ENCODE peak calls at places on chromosome 18, in eight cellular contexts. H is psoas muscle, P is nephron progenitor cell, X is AG10803, G is PC-3, Z is heart left ventricle, W is neural crest cell, Y is AG04450. K is an unnamed sample.

GRCh38 chr18:23204589-23205235 is 69.4 kb downstream of the CABLES1 start:
- DNase-seq in X (peak), G (no peak), Z (no peak), Y (no peak), W (no peak), P (no peak), H (no peak), K (no peak)

GRCh38 chr18:35775887-35776286 is 194.3 kb downstream of the GALNT1 start:
- DNase-seq in P (peak), Y (no peak), X (no peak), G (no peak), Z (no peak), W (no peak), H (no peak), K (no peak)

GRCh38 chr18:9765505-9765904 is 57.4 kb downstream of the RAB31 start:
- DNase-seq in G (no peak), P (no peak), H (no peak), Y (no peak), Z (no peak), X (no peak), W (no peak), K (no peak)

GRCh38 chr18:13582283-13582682 is 144.1 kb downstream of the FAM210A start:
- DNase-seq in W (no peak), P (no peak), X (no peak), Y (no peak), G (no peak), Z (no peak), H (no peak), K (no peak)

GRCh38 chr18:44556296-44556695 is 124.4 kb upstream of the SETBP1 start:
- DNase-seq in X (no peak), W (no peak), P (no peak), G (no peak), Y (no peak), H (no peak), Z (no peak), K (no peak)

GRCh38 chr18:44851806-44852205 is 171.1 kb downstream of the SETBP1 start:
- DNase-seq in X (no peak), W (no peak), G (no peak), H (no peak), Z (no peak), P (no peak), Y (no peak), K (no peak)

GRCh38 chr18:48683661-48684060 is 144.8 kb downstream of the CTIF start:
- DNase-seq in P (no peak), G (no peak), Y (no peak), Z (no peak), W (no peak), H (no peak), X (no peak), K (no peak)

GRCh38 chr18:71784777-71785176 is 759.4 kb downstream of the CBLN2 start:
- DNase-seq in H (no peak), Z (no peak), W (no peak), G (peak), P (peak), X (no peak), Y (no peak), K (peak)

GRCh38 chr18:13540783-13541182 is 185.6 kb downstream of the FAM210A start:
- DNase-seq in H (no peak), X (no peak), Y (no peak), P (no peak), W (no peak), Z (no peak), G (no peak), K (no peak)

GRCh38 chr18:47149457-47150028 is 757 bp downstream of the HDHD2 start:
- DNase-seq in Z (no peak), P (peak), Y (no peak), G (no peak), X (no peak), W (peak), H (no peak), K (no peak)

GRCh38 chr18:61710082-61710620 is 182.7 kb downstream of the RNF152 start:
- DNase-seq in X (no peak), H (no peak), W (no peak), Y (no peak), P (no peak), Z (no peak), G (no peak), K (no peak)

GRCh38 chr18:3919396-3920061 is 469.6 kb downstream of the TGIF1 start:
- DNase-seq in H (no peak), Z (no peak), X (no peak), G (no peak), Y (no peak), W (no peak), P (no peak), K (no peak)

GRCh38 chr18:28078298-28078697 is 98.6 kb downstream of the CDH2 start:
- DNase-seq in H (no peak), W (no peak), X (no peak), P (no peak), G (no peak), Y (no peak), Z (no peak), K (no peak)

GRCh38 chr18:76805221-76805620 is 17.1 kb upstream of the ZNF236 start:
- DNase-seq in Y (no peak), X (peak), W (no peak), P (no peak), Z (no peak), H (no peak), G (peak), K (no peak)

GRCh38 chr18:34122724-34123334 is 101.9 kb downstream of the NOL4 start:
- DNase-seq in Z (no peak), Y (peak), H (no peak), X (peak), P (peak), W (peak), G (peak), K (peak)

GRCh38 chr18:48127546-48128105 is 197.2 kb upstream of the SMAD2 start:
- DNase-seq in Z (no peak), P (no peak), H (no peak), Y (no peak), G (no peak), X (no peak), W (no peak), K (no peak)

GRCh38 chr18:32060026-32060425 is 31.6 kb upstream of the RNF138 start:
- DNase-seq in G (no peak), Z (no peak), P (no peak), W (no peak), X (no peak), Y (no peak), H (no peak), K (no peak)

GRCh38 chr18:78986018-78986481 is 6.4 kb downstream of the SALL3 start:
- DNase-seq in X (no peak), W (peak), H (no peak), P (peak), G (peak), Y (no peak), Z (no peak), K (no peak)

DNA sequence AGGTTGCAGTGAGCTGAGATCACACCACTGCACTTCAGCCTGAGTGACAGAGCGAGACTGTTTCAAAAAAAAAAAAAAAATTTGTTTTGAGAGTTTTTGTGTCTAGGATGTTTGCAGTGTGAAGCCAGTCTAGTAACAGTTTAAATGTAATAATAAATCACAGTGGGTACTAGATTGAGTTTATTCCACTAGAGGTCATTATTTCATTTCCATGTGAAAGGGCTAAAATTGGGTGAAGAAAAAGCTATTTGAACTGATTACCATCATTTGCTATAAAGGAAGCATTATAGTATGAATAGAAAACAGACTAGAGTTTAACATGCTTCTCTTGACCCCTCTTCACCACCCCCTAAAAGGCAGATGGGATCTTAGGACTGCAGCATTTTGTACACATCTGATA is 20.3 kb downstream of the SNRPD1 start:
- DNase-seq in W (no peak), Y (no peak), Z (no peak), X (peak), P (no peak), H (no peak), G (peak), K (no peak)
- TF ChIP-seq CTCF in W (peak), Y (no peak), Z (peak), X (no peak), P (no peak), H (no peak), G (peak), K (no peak)

GRCh38 chr18:51110073-51110797 is 80.2 kb downstream of the SMAD4 start:
- DNase-seq in H (peak), W (peak), G (peak), Y (no peak), X (peak), Z (peak), P (peak), K (peak)
- TF ChIP-seq CTCF in H (peak), W (peak), G (peak), Y (peak), X (peak), Z (peak), P (peak), K (peak)

DNA sequence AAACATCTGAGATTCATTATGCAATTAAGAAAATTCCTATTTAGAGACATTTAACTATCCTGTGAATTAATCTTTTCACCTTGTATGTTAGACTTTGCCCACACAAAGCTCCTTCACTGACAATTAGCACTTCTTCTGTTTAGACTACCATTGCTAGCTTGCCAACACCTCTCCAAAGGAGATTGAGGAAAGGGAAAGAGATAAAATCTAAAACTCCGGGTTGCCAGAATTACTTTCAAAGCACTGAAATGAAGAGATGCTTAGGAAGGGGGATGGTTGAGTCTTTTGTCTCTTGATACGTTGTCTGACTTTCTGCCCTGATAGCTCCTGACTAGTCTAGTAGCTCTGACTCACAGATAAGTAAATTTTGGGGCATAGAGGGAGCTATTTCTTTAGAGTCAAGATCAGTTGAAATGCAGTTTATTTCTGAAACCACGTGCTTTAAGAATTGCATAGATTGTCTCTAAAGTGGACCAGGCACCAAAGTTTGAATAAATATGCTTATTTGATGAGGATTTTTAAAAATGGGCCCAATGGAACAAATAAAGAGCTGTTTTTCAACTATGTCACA is 74.1 kb upstream of the DSEL start:
- DNase-seq in G (peak), W (no peak), P (no peak), X (peak), H (no peak), Y (no peak), Z (no peak), K (no peak)
- TF ChIP-seq CTCF in G (peak), W (no peak), P (no peak), X (no peak), H (no peak), Y (peak), Z (peak), K (no peak)

DNA sequence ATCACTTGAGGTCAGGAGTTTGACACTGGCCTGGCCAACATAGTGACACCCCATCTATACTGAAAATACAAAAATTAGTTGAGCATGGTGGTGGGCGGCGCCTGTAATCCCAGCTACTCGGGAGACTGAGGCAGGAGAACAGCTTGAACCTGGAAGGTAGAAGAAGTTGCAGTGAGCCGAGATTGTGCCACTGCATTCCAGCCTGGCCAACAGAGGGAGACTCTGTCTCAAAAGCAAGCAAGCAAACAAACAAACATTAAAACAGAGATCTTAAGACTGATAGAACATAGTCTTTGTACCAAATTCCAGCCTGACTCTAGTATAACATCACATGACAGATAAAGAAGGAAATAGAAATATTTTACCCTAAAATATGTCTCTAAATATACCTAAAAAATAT is 168.1 kb downstream of the PTPRM start:
- DNase-seq in X (no peak), W (no peak), G (no peak), Z (no peak), P (no peak), Y (no peak), H (no peak), K (no peak)
- TF ChIP-seq CTCF in X (peak), W (peak), G (peak), Z (peak), P (no peak), Y (no peak), H (peak), K (no peak)